ENCODE peak calls at places on chromosomes 7 and 10, in four cellular contexts. D is endothelial cell of umbilical vein, U is tibial nerve, I is neural progenitor cell. Z is an unnamed sample. For H3K36me3, the result is how much of the 10 kb centered on the place peaks cover.

GRCh38 chr7:55307123-55307916 is 57.8 kb upstream of the LANCL2 start:
- DNase-seq in I (peak), D (no peak), U (no peak), Z (no peak)

GRCh38 chr7:2474224-2474623 is 2.0 kb downstream of the GRIFIN start:
- DNase-seq in I (no peak), U (no peak), D (no peak), Z (no peak)

GRCh38 chr10:103928784-103929183 is 10.8 kb upstream of the STN1 start:
- DNase-seq in I (no peak), U (no peak), D (no peak), Z (no peak)

GRCh38 chr7:18762189-18762588 is 266.6 kb downstream of the HDAC9 start:
- DNase-seq in U (no peak), D (peak), I (no peak), Z (no peak)

GRCh38 chr7:157412021-157412443 is 75.2 kb downstream of the DNAJB6 start:
- DNase-seq in U (no peak), D (no peak), I (no peak), Z (no peak)

GRCh38 chr7:29937132-29937531 is 52.5 kb downstream of the SCRN1 start:
- DNase-seq in I (no peak), D (no peak), U (no peak), Z (no peak)

GRCh38 chr10:6014241-6014761 is 37.0 kb upstream of the IL15RA start:
- DNase-seq in D (peak), U (peak), I (peak), Z (no peak)

GRCh38 chr7:27110163-27110976 is 7.9 kb upstream of the HOXA2 start:
- DNase-seq in I (peak), U (no peak), D (peak), Z (peak)

GRCh38 chr10:114337510-114338462 is 66.5 kb downstream of the AFAP1L2 start:
- DNase-seq in I (peak), D (no peak), U (no peak), Z (no peak)

GRCh38 chr10:77873558-77874380 is 52.8 kb downstream of the DLG5 start:
- DNase-seq in D (peak), U (no peak), I (no peak), Z (no peak)

GRCh38 chr7:67631496-67631895 is 634.9 kb downstream of the TYW1 start:
- DNase-seq in D (no peak), I (peak), U (no peak), Z (no peak)

GRCh38 chr10:130261306-130261705 is 125.1 kb downstream of the GLRX3 start:
- DNase-seq in I (no peak), D (no peak), U (no peak), Z (no peak)

GRCh38 chr7:157276731-157277562 is 59.9 kb upstream of the DNAJB6 start:
- DNase-seq in D (peak), U (no peak), I (no peak), Z (no peak)

GRCh38 chr7:156780724-156781455 is 112.1 kb downstream of the LMBR1 start:
- DNase-seq in I (no peak), U (no peak), D (no peak), Z (no peak)

GRCh38 chr7:36667007-36667406 is 57.3 kb downstream of the AOAH start:
- DNase-seq in U (no peak), I (no peak), D (no peak), Z (no peak)

GRCh38 chr7:130365511-130366441 is 14.5 kb upstream of the CPA1 start:
- DNase-seq in I (peak), D (no peak), U (peak), Z (no peak)

GRCh38 chr7:116918744-116919143 is 34.6 kb upstream of the ST7 start:
- DNase-seq in D (no peak), I (no peak), U (no peak), Z (no peak)

GRCh38 chr10:94397549-94398370 is 4.6 kb upstream of the TBC1D12 start:
- DNase-seq in I (no peak), U (no peak), D (no peak), Z (no peak)

GRCh38 chr7:82729172-82730030 is 285.8 kb upstream of the CACNA2D1 start:
- DNase-seq in U (no peak), I (peak), D (peak), Z (no peak)

GRCh38 chr10:130039141-130039540 is 71.5 kb downstream of the C10orf143 start:
- DNase-seq in I (no peak), U (no peak), D (no peak), Z (no peak)

GRCh38 chr7:1537631-1538412 is 7.3 kb downstream of the MAFK start:
- DNase-seq in U (peak), D (peak), I (peak), Z (peak)

GRCh38 chr7:70183278-70183677 is 585.0 kb downstream of the AUTS2 start:
- DNase-seq in U (no peak), I (peak), D (no peak), Z (no peak)

GRCh38 chr10:89659185-89660131 is 14.4 kb upstream of the PANK1 start:
- DNase-seq in I (no peak), U (no peak), D (no peak), Z (no peak)

GRCh38 chr10:70730955-70731354 is 54.2 kb downstream of the TBATA start:
- DNase-seq in D (no peak), U (no peak), I (no peak), Z (no peak)

GRCh38 chr7:2632717-2633537 is 1.1 kb downstream of the TTYH3 start:
- DNase-seq in U (peak), D (peak), I (peak), Z (peak)

GRCh38 chr7:21507627-21508343 is 35.1 kb upstream of the DNAH11 start:
- DNase-seq in U (peak), I (peak), D (peak), Z (no peak)

GRCh38 chr10:109914966-109915365 is 8.3 kb downstream of the XPNPEP1 start:
- DNase-seq in I (no peak), U (no peak), D (peak), Z (no peak)

GRCh38 chr7:36795451-36796021 is 71.2 kb upstream of the AOAH start:
- DNase-seq in I (no peak), U (no peak), D (no peak), Z (no peak)

GRCh38 chr10:6624392-6624791 is 44.3 kb upstream of the PRKCQ start:
- DNase-seq in D (no peak), U (no peak), I (peak), Z (no peak)

GRCh38 chr10:121027390-121027789 is 176.2 kb downstream of the WDR11 start:
- DNase-seq in U (no peak), I (no peak), D (no peak), Z (no peak)

DNA sequence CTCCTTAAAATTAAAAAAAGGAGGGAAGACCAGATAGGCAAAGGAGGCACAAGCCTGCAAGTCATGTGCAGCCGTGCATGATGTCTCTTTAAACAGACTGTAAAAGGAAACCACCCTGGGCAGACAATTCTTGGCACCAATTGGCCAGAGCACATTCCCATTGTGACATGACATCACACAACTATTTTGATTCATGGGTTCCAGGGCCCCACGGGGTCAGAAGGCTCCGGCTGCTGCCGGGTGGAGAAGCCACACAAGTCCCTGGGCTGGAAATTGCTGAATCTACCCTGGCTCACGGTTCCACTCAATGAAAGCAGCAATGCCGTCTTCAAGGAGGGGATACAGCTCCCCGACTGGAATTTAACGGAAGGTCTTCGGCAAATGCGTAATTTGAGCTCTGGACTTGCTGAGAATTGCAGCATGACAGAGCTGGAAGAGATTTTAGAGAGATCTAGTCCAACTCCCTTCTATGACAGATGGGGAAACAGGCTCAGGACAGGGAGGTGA is 140.5 kb downstream of the PRKAG2 start:
- DNase-seq in I (peak), D (peak), U (peak), Z (peak)
- TF ChIP-seq CTCF in I (no peak), D (no peak), U (no peak), Z (peak)

GRCh38 chr7:137345799-137346449 is 2.4 kb upstream of the PTN start:
- DNase-seq in U (no peak), D (no peak), I (no peak), Z (no peak)

GRCh38 chr7:137342340-137342739 is 1.2 kb downstream of the PTN start:
- DNase-seq in U (no peak), I (no peak), D (no peak), Z (no peak)

GRCh38 chr7:137343483-137343841 is at the start of gene PTN:
- DNase-seq in U (no peak), D (no peak), I (peak), Z (peak)

GRCh38 chr7:137337902-137338301 is 5.6 kb downstream of the PTN start:
- DNase-seq in I (no peak), D (no peak), U (no peak), Z (no peak)

GRCh38 chr7:137342751-137343482 is 616 bp downstream of the PTN start:
- DNase-seq in U (no peak), D (no peak), I (peak), Z (no peak)
- H3K4me3 ChIP-seq in U (peak), D (no peak), I (peak), Z (peak)

GRCh38 chr7:42926204-42926603 is 5.8 kb downstream of the PSMA2 start:
- DNase-seq in D (no peak), I (no peak), U (no peak), Z (no peak)

GRCh38 chr7:42925630-42926029 is 6.3 kb downstream of the PSMA2 start:
- DNase-seq in D (no peak), U (no peak), I (no peak), Z (no peak)

GRCh38 chr7:42924223-42924877 is 7.6 kb downstream of the PSMA2 start:
- DNase-seq in I (no peak), U (no peak), D (no peak), Z (no peak)

DNA sequence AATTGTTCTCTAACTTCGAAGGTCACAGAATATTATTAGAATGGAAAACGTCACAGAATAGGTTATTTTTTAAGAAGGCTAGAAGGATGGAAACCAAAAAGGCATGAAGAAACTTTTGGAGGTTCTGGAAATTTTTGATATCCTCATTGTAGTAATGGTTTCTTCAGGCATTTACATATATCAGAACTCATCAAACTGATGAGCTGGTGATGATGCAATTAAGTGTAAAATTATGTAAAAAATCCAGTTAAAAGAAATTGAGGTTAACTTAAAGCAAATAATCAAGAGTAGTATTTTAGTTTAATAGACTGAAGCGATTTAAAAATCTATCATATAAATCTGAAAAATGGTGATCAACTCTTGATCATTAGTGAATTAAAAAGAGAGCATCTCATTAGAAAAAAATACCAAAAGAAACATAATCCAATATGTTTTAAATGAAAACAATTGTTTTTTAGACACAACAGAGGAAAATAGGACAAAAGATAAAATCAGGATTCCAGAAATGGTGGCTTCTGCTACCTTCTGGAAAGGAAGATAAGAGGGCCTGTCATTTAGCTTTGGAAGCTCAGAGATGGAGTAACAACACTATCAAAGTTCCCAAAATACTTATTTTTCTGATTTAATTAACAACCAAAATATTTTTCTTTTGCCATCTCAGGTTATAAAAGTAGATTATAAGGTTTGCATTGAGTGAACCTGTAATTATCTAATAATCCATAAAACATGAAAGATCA is 9.8 kb downstream of the PSMA2 start:
- DNase-seq in D (no peak), U (no peak), I (no peak), Z (no peak)
- H3K36me3 ChIP-seq in D (under half), U (under half), I (under half), Z (half or more)

DNA sequence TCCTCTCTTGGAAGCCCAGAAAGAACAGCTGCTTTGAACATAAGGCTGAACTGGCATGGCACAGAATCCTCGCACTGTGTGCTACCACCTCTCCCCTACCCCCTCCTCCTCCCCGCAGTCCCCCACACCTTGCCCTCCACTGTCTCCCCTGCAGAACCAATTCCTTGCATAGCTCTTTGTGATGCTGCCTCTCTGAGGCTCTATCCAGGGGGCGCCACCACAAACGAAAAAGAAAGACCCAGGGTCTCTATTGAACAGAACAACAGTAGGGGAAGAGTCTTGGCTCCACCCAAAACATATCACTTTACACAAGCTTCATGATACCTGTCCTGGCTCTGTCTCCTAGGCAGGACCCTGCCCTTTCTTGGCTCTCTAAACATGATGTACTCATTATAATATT is 26.2 kb upstream of the EBLN1 start:
- DNase-seq in I (no peak), D (no peak), U (no peak), Z (no peak)
- TF ChIP-seq CTCF in I (peak), D (no peak), U (no peak), Z (no peak)

GRCh38 chr10:127989481-127989964 is 82.6 kb downstream of the PTPRE start:
- DNase-seq in D (peak), U (no peak), I (no peak), Z (no peak)

GRCh38 chr10:127992376-127992775 is 85.5 kb downstream of the PTPRE start:
- DNase-seq in D (no peak), I (no peak), U (no peak), Z (no peak)

GRCh38 chr10:127991543-127992255 is 84.8 kb downstream of the PTPRE start:
- DNase-seq in I (no peak), D (no peak), U (peak), Z (no peak)

GRCh38 chr10:127993281-127993680 is 86.4 kb downstream of the PTPRE start:
- DNase-seq in U (no peak), I (no peak), D (no peak), Z (no peak)

GRCh38 chr10:127990846-127991542 is 84.1 kb downstream of the PTPRE start:
- DNase-seq in I (no peak), U (no peak), D (peak), Z (no peak)
- H3K4me3 ChIP-seq in I (no peak), U (no peak), D (peak), Z (no peak)

DNA sequence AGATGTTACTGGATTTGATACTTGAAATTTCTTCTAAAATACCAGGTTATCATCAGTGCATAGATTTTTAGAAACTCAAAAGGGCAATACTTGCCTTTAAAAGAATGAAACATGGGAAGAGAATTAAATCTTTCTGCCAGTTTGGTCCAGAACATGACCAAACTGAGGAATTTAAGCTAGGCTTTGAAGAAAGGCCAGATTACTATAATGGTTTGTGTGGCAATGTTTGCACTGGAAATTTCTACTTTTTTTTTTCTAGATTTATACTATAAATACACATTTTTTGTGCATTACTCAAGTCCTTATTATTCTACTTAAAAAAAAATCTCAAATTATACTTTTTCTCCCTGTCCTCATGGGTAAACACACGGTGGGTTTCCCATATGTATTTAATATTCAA is 9.2 kb downstream of the MKX start:
- DNase-seq in D (no peak), I (no peak), U (no peak), Z (no peak)
- H3K36me3 ChIP-seq in D (under half), I (under half), U (under half), Z (under half)

GRCh38 chr7:138781004-138781403 is 16.8 kb upstream of the TMEM213 start:
- DNase-seq in U (no peak), D (no peak), I (no peak), Z (no peak)

GRCh38 chr7:138784692-138785091 is 13.1 kb upstream of the TMEM213 start:
- DNase-seq in D (peak), U (no peak), I (no peak), Z (no peak)

GRCh38 chr7:138785587-138786437 is 12.0 kb upstream of the TMEM213 start:
- DNase-seq in I (no peak), U (no peak), D (no peak), Z (no peak)
- TF ChIP-seq CTCF in I (no peak), U (no peak), D (no peak), Z (no peak)

Z was measured in right atrium auricular region.